ENCODE peak calls at places on chromosomes 12 and 14, in eight cellular contexts. O is ovary, C is mammary epithelial cell, H is colonic mucosa, S is psoas muscle, F is Panc1, W is cardiac muscle cell, V is PC-3. G is an unnamed sample.

GRCh38 chr12:19970116-19970515 is 398.2 kb upstream of the PDE3A start:
- DNase-seq in S (no peak), O (no peak), H (no peak), V (no peak), W (peak), C (peak), F (no peak), G (no peak)

GRCh38 chr12:121656122-121656521 is 13.3 kb downstream of the MORN3 start:
- DNase-seq in F (no peak), W (no peak), O (no peak), H (no peak), C (no peak), V (no peak), S (no peak), G (no peak)

GRCh38 chr12:97837401-97837800 is 374.8 kb downstream of the RMST start:
- DNase-seq in H (no peak), F (no peak), V (peak), O (no peak), C (peak), S (no peak), W (peak), G (no peak)

GRCh38 chr14:90560529-90560928 is 163.7 kb downstream of the CALM1 start:
- DNase-seq in S (no peak), W (no peak), V (no peak), C (no peak), F (no peak), H (no peak), O (no peak), G (no peak)

GRCh38 chr14:56474419-56475022 is 105.1 kb upstream of the TMEM260 start:
- DNase-seq in F (peak), W (peak), V (peak), C (peak), S (no peak), H (no peak), O (no peak), G (no peak)

GRCh38 chr12:131620946-131621681 is 89.8 kb upstream of the SFSWAP start:
- DNase-seq in S (no peak), F (no peak), H (no peak), C (no peak), O (peak), V (no peak), W (no peak), G (no peak)

GRCh38 chr12:131591136-131591535 is 119.8 kb upstream of the SFSWAP start:
- DNase-seq in V (no peak), H (no peak), F (no peak), C (no peak), S (no peak), W (no peak), O (no peak), G (no peak)

GRCh38 chr14:69045857-69046351 is 66.8 kb upstream of the ACTN1 start:
- DNase-seq in O (peak), V (no peak), C (no peak), W (peak), S (no peak), F (no peak), H (no peak), G (no peak)

GRCh38 chr14:58607131-58607531 is 30.6 kb upstream of the DACT1 start:
- DNase-seq in S (no peak), F (no peak), V (no peak), H (no peak), O (no peak), W (no peak), C (no peak), G (no peak)

GRCh38 chr12:124493809-124494750 is 73.3 kb downstream of the NCOR2 start:
- DNase-seq in W (no peak), H (no peak), S (no peak), C (no peak), F (no peak), V (no peak), O (no peak), G (peak)

GRCh38 chr12:57309420-57309819 is 58.4 kb upstream of the STAC3 start:
- DNase-seq in F (peak), W (peak), C (peak), V (peak), H (no peak), S (no peak), O (no peak), G (no peak)

GRCh38 chr12:54054442-54055332 is 1.1 kb downstream of the HOXC4 start:
- DNase-seq in W (no peak), O (no peak), C (no peak), V (no peak), S (no peak), F (no peak), H (no peak), G (no peak)
- H3K4me3 ChIP-seq in W (no peak), O (peak), C (peak), V (no peak), S (peak), F (no peak), H (peak), G (peak)

DNA sequence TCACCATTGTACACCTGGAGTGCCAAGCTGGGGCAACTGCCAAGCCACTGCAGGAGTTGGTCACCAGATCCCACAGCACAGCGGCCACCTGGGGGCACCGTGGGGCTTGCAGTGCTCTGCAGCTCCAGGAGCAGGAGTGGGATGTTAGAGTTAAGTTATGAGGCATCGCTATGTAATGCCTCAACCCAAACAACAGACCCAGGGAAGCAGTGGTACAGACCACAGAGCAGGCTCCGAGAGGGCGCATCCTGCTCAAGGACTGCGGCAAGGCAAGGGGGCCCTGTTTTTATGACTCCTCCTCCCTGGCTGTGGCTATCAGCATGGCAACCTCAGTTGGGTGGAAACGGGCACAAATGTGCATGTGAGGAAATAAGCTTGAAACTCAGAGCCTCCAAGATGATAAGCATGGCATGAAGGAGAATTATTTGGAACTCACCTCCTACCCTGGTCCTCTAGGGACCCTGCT is 63.1 kb downstream of the ARL6IP4 start:
- DNase-seq in C (peak), F (peak), V (peak), O (peak), S (peak), H (peak), W (peak), G (peak)
- H3K27ac ChIP-seq in C (no peak), F (peak), V (peak), O (peak), S (no peak), H (peak), W (no peak), G (no peak)

DNA sequence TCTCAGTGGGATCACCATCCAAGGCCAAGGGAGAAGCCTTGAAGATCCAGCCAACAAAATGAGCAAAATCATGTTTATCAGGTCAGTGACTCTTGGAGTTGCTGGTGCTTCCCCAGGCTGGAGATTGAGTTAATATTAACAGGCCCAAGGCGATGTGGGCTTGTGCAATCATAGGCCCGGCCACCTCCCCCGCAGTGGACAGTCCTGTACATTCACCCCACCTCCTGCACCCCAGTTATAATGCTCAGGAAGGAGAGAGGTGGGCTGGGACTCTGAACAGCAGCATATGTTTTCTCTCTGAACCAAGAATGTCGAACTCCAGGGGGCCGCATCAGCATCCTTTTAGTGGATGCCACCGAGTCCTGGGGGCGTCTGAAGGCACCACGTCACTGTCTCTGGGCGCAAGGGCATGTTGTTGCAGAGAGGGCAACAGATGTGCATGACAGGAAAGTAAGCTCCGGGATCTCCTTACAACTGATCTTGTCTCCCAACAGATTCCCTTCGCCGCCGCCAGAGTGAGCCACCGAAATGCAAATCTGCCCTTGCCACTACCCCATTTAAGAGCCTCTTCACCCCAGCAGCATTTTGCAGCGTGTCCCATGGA is 32.2 kb upstream of the SERPINA6 start:
- DNase-seq in V (peak), F (no peak), S (peak), H (peak), W (peak), C (peak), O (peak), G (no peak)
- TF ChIP-seq CTCF in V (peak), F (peak), S (no peak), H (no peak), W (peak), C (peak), O (no peak), G (no peak)

DNA sequence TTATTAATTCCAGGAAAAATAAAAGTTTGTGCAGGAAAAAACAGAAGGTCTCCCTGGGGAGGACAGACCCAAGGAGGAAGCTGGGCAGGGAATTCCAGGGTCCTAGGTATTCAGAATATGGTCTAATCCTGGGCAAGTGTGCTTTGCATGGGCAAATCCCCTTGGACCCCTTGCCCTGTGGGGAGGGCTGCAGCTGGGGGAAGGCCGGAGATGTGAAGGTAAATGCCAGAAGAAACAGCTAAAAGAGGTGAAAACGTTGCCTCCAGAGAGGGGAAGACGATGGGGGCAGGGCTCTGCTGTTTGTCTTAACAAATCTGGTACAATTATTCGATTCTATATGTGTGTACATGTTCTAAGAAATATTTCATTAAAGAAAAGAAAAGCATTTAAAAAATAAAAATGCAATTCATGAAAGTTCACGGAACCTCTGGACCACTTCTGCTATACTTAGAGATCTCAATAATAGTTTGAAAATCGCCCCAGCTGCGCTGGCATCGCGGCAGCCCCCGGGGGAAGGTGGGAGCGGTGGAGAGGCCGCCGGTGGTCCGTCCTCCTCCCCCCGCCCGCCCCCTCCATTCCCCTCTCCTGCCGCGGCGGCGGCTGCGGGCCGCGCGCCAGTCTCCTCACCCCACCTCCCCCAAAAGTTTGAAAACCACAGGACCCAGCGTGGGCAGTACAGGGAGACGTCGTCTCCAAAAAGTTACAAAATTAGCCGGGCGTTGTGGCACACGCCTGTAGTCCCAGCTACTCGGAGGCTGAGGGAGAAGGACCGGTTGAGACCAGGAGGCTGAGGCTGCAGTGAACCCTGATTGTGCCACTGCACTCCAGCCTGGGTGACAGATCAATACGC is 1.5 kb upstream of the PRPF40B start:
- DNase-seq in V (no peak), C (no peak), W (no peak), F (no peak), S (no peak), H (peak), O (peak), G (no peak)
- H3K4me3 ChIP-seq in V (peak), C (peak), W (peak), F (peak), S (peak), H (peak), O (peak), G (peak)

DNA sequence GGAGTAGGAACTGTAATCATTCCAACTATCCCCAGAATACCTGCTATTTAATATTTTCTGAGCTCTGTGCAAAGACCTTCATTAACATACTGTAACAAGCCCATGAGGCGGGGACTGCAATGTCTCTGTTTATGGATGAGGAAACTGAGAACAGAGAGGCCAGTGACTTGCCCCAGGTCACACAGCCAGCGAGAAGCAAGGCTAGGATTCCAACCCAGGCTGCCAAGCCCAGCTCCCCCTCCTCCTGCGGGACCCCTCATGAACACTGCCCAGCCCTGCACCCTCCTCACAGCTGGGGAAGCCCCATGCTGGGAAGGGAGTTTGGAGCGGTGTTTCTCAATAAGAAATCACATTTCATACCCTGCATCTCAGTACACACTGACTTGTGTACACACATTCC is 10.9 kb downstream of the HVCN1 start:
- DNase-seq in S (no peak), H (no peak), W (no peak), V (no peak), F (no peak), O (no peak), C (no peak), G (no peak)
- H3K27ac ChIP-seq in S (no peak), H (no peak), W (no peak), V (no peak), F (no peak), O (no peak), C (no peak), G (no peak)

DNA sequence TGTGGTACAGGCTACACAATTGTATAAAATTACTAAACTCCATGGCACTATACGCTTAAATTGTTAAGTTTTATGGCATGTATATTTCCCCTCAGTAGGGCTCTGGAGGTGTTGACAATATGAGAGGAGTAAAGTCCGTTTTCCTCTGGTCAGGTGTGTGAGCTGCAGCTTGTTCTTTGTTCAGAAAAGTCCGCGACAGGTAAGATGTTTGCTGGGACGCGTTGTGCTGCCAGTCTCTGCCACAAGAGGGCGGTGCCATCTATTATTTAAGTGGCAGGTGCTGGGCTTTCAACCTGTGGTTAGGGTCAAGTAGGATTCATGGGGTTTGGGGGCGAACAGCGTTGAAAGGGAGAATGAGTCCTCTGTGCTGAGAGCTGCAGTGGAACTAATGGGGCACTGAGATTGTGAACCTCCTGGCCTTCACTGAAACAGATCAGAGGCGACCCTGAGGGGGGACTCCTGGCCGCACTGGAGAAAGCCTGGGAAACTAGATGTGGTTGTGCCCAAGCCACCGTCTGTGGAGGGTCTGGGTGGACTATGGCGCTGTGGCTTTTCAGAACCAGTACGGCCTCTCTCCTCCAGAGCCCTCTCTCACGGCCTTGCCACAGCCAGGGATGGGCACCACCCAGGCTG is 179.0 kb downstream of the SLC15A4 start:
- DNase-seq in O (no peak), W (no peak), F (peak), C (no peak), V (peak), H (peak), S (no peak), G (peak)
- TF ChIP-seq CTCF in O (no peak), W (no peak), F (peak), C (peak), V (peak), H (peak), S (no peak), G (peak)

GRCh38 chr12:51814311-51815088 is 34.0 kb downstream of the FIGNL2 start:
- DNase-seq in W (peak), S (peak), C (peak), V (peak), O (peak), F (no peak), H (peak), G (peak)
- H3K4me3 ChIP-seq in W (peak), S (peak), C (no peak), V (peak), O (peak), F (peak), H (peak), G (peak)

DNA sequence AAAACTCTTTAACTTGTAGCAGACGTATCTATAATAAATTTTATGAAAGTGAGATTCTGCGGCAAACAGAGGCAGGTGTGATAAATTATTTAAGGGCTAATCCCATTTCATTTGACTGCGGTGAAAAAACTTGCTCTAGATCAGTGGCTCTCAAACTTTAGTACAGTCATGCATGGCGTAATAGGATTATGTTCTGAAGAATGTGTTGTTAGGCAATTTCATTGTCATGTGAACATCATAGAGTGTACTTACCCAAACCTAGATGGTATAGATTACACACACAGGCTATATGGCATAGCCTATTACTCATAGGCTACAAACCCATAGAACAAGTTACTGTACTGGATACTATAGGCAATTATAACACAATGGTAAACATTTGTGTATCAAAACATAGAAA is 83.7 kb downstream of the HEATR5A start:
- DNase-seq in O (no peak), S (no peak), F (no peak), V (peak), W (peak), H (no peak), C (peak), G (no peak)
- H3K27ac ChIP-seq in O (no peak), S (peak), F (no peak), V (peak), W (no peak), H (no peak), C (no peak), G (no peak)

DNA sequence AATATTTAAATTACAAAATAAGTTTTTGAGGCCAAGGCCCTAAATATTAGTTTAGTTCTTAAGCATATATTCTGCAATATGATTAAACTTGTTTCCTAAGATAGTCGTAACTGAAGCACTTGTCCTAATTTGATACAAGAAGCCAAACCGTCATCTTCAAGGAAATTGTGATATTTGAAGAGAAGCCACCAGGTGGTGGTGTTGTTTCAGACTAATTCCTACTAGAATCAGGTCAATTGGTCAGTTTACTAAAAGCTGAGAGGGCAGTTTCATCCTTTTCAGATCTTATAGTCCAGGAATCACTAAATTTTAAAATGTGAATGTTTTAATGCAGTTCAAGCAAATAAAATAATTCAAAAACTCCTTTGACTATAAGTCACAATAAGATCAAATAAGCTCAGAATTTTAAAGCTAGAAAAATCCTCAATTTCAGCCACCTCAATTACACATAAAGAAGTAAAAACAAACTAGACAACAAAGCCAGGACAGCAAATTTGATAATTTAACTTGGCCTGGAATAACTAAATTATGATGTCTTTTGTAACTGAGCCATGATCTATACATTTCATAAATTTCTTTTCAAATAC is 7.1 kb upstream of the ARL1 start:
- DNase-seq in O (no peak), V (peak), H (peak), F (peak), S (no peak), W (peak), C (peak), G (no peak)
- TF ChIP-seq CTCF in O (no peak), V (peak), H (peak), F (peak), S (peak), W (peak), C (peak), G (peak)

G was measured in pancreas.